ENCODE peak calls at places on chromosomes 1 and 21, in four cellular contexts. One of them, this sample, is unnamed.

GRCh38 chr1:10057305-10057704 is 24.5 kb downstream of the UBE4B start:
- DNase-seq in left ventricle myocardium inferior: no peak
- DNase-seq in IMR-90: peak; percentile 48
- DNase-seq in upper lobe of left lung: no peak
- DNase-seq in this sample: no peak

GRCh38 chr1:5705751-5706150 is 286.5 kb downstream of the NPHP4 start:
- DNase-seq in IMR-90: no peak
- DNase-seq in left ventricle myocardium inferior: no peak
- DNase-seq in upper lobe of left lung: peak; percentile 49
- DNase-seq in this sample: no peak

GRCh38 chr1:67053785-67054759 is at the start of gene SLC35D1:
- DNase-seq in left ventricle myocardium inferior: peak; percentile 71
- DNase-seq in upper lobe of left lung: peak; percentile 94
- DNase-seq in IMR-90: peak; percentile 53
- DNase-seq in this sample: peak; percentile 58

GRCh38 chr1:156214024-156214748 is 1.4 kb downstream of the PMF1 start:
- DNase-seq in IMR-90: peak; percentile 41
- DNase-seq in upper lobe of left lung: no peak
- DNase-seq in left ventricle myocardium inferior: no peak
- DNase-seq in this sample: no peak

GRCh38 chr1:213244664-213245091 is 193.6 kb downstream of the RPS6KC1 start:
- DNase-seq in IMR-90: peak; percentile 65
- DNase-seq in upper lobe of left lung: no peak
- DNase-seq in left ventricle myocardium inferior: no peak
- DNase-seq in this sample: no peak

GRCh38 chr1:93448292-93448982 is 519 bp downstream of the FNBP1L start:
- DNase-seq in upper lobe of left lung: peak; percentile 89
- DNase-seq in left ventricle myocardium inferior: peak; percentile 76
- DNase-seq in IMR-90: no peak
- DNase-seq in this sample: no peak

GRCh38 chr1:210771131-210771530 is 362.8 kb downstream of the KCNH1 start:
- DNase-seq in upper lobe of left lung: no peak
- DNase-seq in IMR-90: no peak
- DNase-seq in left ventricle myocardium inferior: no peak
- DNase-seq in this sample: no peak

GRCh38 chr21:27366846-27367245 is 400.0 kb upstream of the ADAMTS5 start:
- DNase-seq in IMR-90: peak; percentile 26
- DNase-seq in left ventricle myocardium inferior: no peak
- DNase-seq in upper lobe of left lung: no peak
- DNase-seq in this sample: no peak

GRCh38 chr1:235067396-235068154 is 61.1 kb downstream of the TOMM20 start:
- DNase-seq in upper lobe of left lung: no peak
- DNase-seq in IMR-90: peak; percentile 99
- DNase-seq in left ventricle myocardium inferior: peak; percentile 70
- DNase-seq in this sample: peak; percentile 75

GRCh38 chr1:43339584-43340232 is 2.1 kb downstream of the MPL start:
- DNase-seq in upper lobe of left lung: no peak
- DNase-seq in IMR-90: no peak
- DNase-seq in left ventricle myocardium inferior: no peak
- DNase-seq in this sample: no peak

GRCh38 chr1:214700381-214700780 is 97.4 kb downstream of the CENPF start:
- DNase-seq in IMR-90: no peak
- DNase-seq in left ventricle myocardium inferior: no peak
- DNase-seq in upper lobe of left lung: no peak
- DNase-seq in this sample: no peak

GRCh38 chr1:167795810-167796740 is 74.3 kb downstream of the MPZL1 start:
- DNase-seq in IMR-90: no peak
- DNase-seq in left ventricle myocardium inferior: peak; percentile 41
- DNase-seq in upper lobe of left lung: no peak
- DNase-seq in this sample: no peak

GRCh38 chr1:228373681-228374571 is 32.7 kb downstream of the TRIM11 start:
- DNase-seq in IMR-90: no peak
- DNase-seq in upper lobe of left lung: peak; percentile 69
- DNase-seq in left ventricle myocardium inferior: peak; percentile 16
- DNase-seq in this sample: no peak

GRCh38 chr1:101240041-101240430 is 3.2 kb downstream of the S1PR1 start:
- DNase-seq in upper lobe of left lung: no peak
- DNase-seq in left ventricle myocardium inferior: no peak
- DNase-seq in IMR-90: no peak
- DNase-seq in this sample: no peak

GRCh38 chr1:119893238-119893791 is 3.0 kb downstream of the ADAM30 start:
- DNase-seq in upper lobe of left lung: no peak
- DNase-seq in IMR-90: no peak
- DNase-seq in left ventricle myocardium inferior: no peak
- DNase-seq in this sample: no peak

GRCh38 chr1:236016083-236016482 is 48.8 kb downstream of the NID1 start:
- DNase-seq in left ventricle myocardium inferior: peak; percentile 78
- DNase-seq in IMR-90: peak; percentile 14
- DNase-seq in upper lobe of left lung: no peak
- DNase-seq in this sample: peak; percentile 87

GRCh38 chr1:119275145-119275929 is 93.2 kb upstream of the HAO2 start:
- DNase-seq in left ventricle myocardium inferior: no peak
- DNase-seq in upper lobe of left lung: no peak
- DNase-seq in IMR-90: peak; percentile 67
- DNase-seq in this sample: no peak

GRCh38 chr1:188489336-188490112 is 1660.8 kb downstream of the PLA2G4A start:
- DNase-seq in IMR-90: peak; percentile 55
- DNase-seq in upper lobe of left lung: no peak
- DNase-seq in left ventricle myocardium inferior: no peak
- DNase-seq in this sample: no peak

GRCh38 chr1:5574641-5575040 is 417.6 kb downstream of the NPHP4 start:
- DNase-seq in left ventricle myocardium inferior: no peak
- DNase-seq in upper lobe of left lung: no peak
- DNase-seq in IMR-90: no peak
- DNase-seq in this sample: no peak

GRCh38 chr1:37038079-37038702 is 3.9 kb upstream of the GRIK3 start:
- DNase-seq in IMR-90: no peak
- DNase-seq in upper lobe of left lung: no peak
- DNase-seq in left ventricle myocardium inferior: no peak
- DNase-seq in this sample: no peak

GRCh38 chr1:208047975-208048374 is 137.1 kb upstream of the CD34 start:
- DNase-seq in upper lobe of left lung: no peak
- DNase-seq in IMR-90: no peak
- DNase-seq in left ventricle myocardium inferior: peak; percentile 59
- DNase-seq in this sample: peak; percentile 50

GRCh38 chr1:195709821-195710220 is 898.4 kb downstream of the KCNT2 start:
- DNase-seq in upper lobe of left lung: no peak
- DNase-seq in IMR-90: no peak
- DNase-seq in left ventricle myocardium inferior: no peak
- DNase-seq in this sample: no peak

GRCh38 chr21:25421327-25422028 is 185.8 kb downstream of the MRPL39 start:
- DNase-seq in left ventricle myocardium inferior: no peak
- DNase-seq in IMR-90: peak; percentile 68
- DNase-seq in upper lobe of left lung: no peak
- DNase-seq in this sample: no peak
- TF ChIP-seq CTCF in left ventricle myocardium inferior: peak; percentile 57
- TF ChIP-seq CTCF in IMR-90: peak; percentile 61
- TF ChIP-seq CTCF in upper lobe of left lung: no peak
- TF ChIP-seq CTCF in this sample: no peak

DNA sequence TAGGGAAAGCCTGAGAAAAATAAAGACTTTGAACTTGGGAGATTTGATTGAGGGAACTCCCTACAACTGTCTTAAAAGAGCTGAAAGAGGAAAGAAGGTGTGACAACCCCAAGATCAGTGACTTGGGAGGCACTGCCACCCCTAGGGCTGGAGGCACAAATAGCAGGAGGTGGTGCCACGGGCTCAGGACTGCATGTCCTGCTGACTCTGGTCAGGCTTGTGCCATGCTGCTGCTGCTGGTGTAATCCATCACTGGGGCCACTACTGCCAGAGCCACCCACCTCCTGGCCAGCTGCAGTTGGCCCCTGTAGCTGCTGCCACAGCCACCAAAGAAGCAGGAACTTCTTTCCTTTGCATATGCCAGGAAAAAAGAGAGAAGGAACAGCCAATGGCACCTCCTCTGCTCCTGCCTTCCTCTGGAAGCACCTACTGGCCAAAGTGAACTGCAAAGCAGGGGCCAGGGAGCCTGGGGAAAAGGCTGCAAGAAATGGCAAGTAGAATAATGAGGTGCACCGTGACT is 730.3 kb downstream of the PTPRU start:
- DNase-seq in left ventricle myocardium inferior: no peak
- DNase-seq in upper lobe of left lung: no peak
- DNase-seq in IMR-90: no peak
- DNase-seq in this sample: no peak
- H3K27ac ChIP-seq in left ventricle myocardium inferior: no peak overlapping the region
- H3K27ac ChIP-seq in upper lobe of left lung: no peak overlapping the region
- H3K27ac ChIP-seq in IMR-90: no peak overlapping the region
- H3K27ac ChIP-seq in this sample: no peak overlapping the region

GRCh38 chr1:225651376-225651871 is 1.5 kb downstream of the ENAH start:
- DNase-seq in upper lobe of left lung: no peak
- DNase-seq in IMR-90: peak; percentile 51
- DNase-seq in left ventricle myocardium inferior: no peak
- DNase-seq in this sample: no peak

GRCh38 chr1:225653463-225654276 is 747 bp upstream of the ENAH start:
- DNase-seq in left ventricle myocardium inferior: peak; percentile 66
- DNase-seq in IMR-90: peak; percentile 73
- DNase-seq in upper lobe of left lung: peak; percentile 91
- DNase-seq in this sample: peak; percentile 54

GRCh38 chr1:225654277-225654597 is 1.3 kb upstream of the ENAH start:
- DNase-seq in upper lobe of left lung: no peak
- DNase-seq in IMR-90: no peak
- DNase-seq in left ventricle myocardium inferior: no peak
- DNase-seq in this sample: no peak

GRCh38 chr1:225651872-225652725 is 824 bp downstream of the ENAH start:
- DNase-seq in IMR-90: no peak
- DNase-seq in upper lobe of left lung: peak; percentile 87
- DNase-seq in left ventricle myocardium inferior: peak; percentile 31
- DNase-seq in this sample: peak; percentile 27

DNA sequence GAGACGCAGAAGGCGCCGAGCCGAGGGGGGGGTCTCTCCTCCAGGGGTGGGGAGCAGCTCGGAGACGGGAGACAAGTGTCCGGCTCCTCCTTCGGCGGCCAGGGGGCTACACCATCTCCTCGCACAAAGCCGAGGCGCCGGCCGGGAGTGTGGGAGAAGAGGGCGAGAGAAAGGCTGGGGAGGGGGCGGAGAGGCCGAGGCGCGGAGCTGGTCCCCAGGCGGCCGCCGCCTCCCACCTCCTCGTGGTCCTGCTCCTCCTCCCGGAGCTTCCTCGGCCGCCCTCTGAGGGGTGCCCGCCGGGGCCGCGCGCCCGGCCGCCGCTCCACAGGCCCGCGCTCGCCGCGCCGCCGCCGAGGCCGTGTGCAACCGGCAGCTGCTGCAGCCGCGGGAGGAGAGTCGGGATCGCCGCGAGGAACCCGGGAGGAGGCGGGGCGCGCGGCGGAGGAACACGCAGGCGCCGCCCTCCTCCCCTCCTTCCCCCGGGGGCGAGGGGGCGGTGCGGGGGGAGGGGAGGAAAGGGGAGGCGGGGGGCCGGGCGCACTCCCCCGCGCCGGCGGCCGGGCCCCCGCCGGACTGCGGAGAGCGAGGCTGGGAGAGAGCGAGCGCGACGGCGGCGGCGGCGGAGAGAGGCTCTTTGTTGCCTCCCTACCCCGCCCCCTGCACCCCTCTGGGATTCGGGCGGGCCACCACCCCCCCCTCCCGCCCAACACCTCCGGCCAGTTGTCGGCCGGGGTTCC is at the start of gene ENAH:
- DNase-seq in IMR-90: peak; percentile 76
- DNase-seq in left ventricle myocardium inferior: peak; percentile 89
- DNase-seq in upper lobe of left lung: peak; percentile 95
- DNase-seq in this sample: peak; percentile 65
- TF ChIP-seq CTCF in IMR-90: no peak
- TF ChIP-seq CTCF in left ventricle myocardium inferior: no peak
- TF ChIP-seq CTCF in upper lobe of left lung: peak; percentile 34
- TF ChIP-seq CTCF in this sample: no peak

GRCh38 chr1:224458296-224458695 is 23.7 kb upstream of the WDR26 start:
- DNase-seq in left ventricle myocardium inferior: no peak
- DNase-seq in upper lobe of left lung: no peak
- DNase-seq in IMR-90: no peak
- DNase-seq in this sample: no peak
- H3K27ac ChIP-seq in left ventricle myocardium inferior: peak overlapping the region; percentile 69
- H3K27ac ChIP-seq in upper lobe of left lung: peak overlapping the region; percentile 5
- H3K27ac ChIP-seq in IMR-90: no peak overlapping the region
- H3K27ac ChIP-seq in this sample: no peak overlapping the region

GRCh38 chr21:28804089-28804670 is 188.5 kb downstream of the LTN1 start:
- DNase-seq in IMR-90: no peak
- DNase-seq in left ventricle myocardium inferior: no peak
- DNase-seq in upper lobe of left lung: no peak
- DNase-seq in this sample: no peak

GRCh38 chr21:28801906-28802305 is 190.8 kb downstream of the LTN1 start:
- DNase-seq in upper lobe of left lung: no peak
- DNase-seq in left ventricle myocardium inferior: no peak
- DNase-seq in IMR-90: peak; percentile 87
- DNase-seq in this sample: no peak

GRCh38 chr21:28795251-28795650 is 197.4 kb downstream of the LTN1 start:
- DNase-seq in upper lobe of left lung: no peak
- DNase-seq in left ventricle myocardium inferior: no peak
- DNase-seq in IMR-90: no peak
- DNase-seq in this sample: no peak

GRCh38 chr21:28798798-28799197 is 193.9 kb downstream of the LTN1 start:
- DNase-seq in IMR-90: peak; percentile 66
- DNase-seq in upper lobe of left lung: no peak
- DNase-seq in left ventricle myocardium inferior: no peak
- DNase-seq in this sample: no peak

GRCh38 chr21:28799926-28800325 is 192.8 kb downstream of the LTN1 start:
- DNase-seq in upper lobe of left lung: no peak
- DNase-seq in left ventricle myocardium inferior: no peak
- DNase-seq in IMR-90: no peak
- DNase-seq in this sample: no peak
- TF ChIP-seq CTCF in upper lobe of left lung: no peak
- TF ChIP-seq CTCF in left ventricle myocardium inferior: no peak
- TF ChIP-seq CTCF in IMR-90: no peak
- TF ChIP-seq CTCF in this sample: no peak

GRCh38 chr1:227333423-227333822 is 15.1 kb upstream of the CDC42BPA start:
- DNase-seq in IMR-90: no peak
- DNase-seq in upper lobe of left lung: no peak
- DNase-seq in left ventricle myocardium inferior: no peak
- DNase-seq in this sample: no peak

GRCh38 chr1:227330279-227330678 is 12.0 kb upstream of the CDC42BPA start:
- DNase-seq in IMR-90: no peak
- DNase-seq in upper lobe of left lung: no peak
- DNase-seq in left ventricle myocardium inferior: no peak
- DNase-seq in this sample: no peak

GRCh38 chr1:227330709-227331108 is 12.4 kb upstream of the CDC42BPA start:
- DNase-seq in IMR-90: peak; percentile 34
- DNase-seq in left ventricle myocardium inferior: no peak
- DNase-seq in upper lobe of left lung: no peak
- DNase-seq in this sample: no peak

GRCh38 chr1:227335587-227336020 is 17.3 kb upstream of the CDC42BPA start:
- DNase-seq in left ventricle myocardium inferior: no peak
- DNase-seq in upper lobe of left lung: no peak
- DNase-seq in IMR-90: no peak
- DNase-seq in this sample: no peak
- H3K27ac ChIP-seq in left ventricle myocardium inferior: peak overlapping the region; percentile 16
- H3K27ac ChIP-seq in upper lobe of left lung: no peak overlapping the region
- H3K27ac ChIP-seq in IMR-90: no peak overlapping the region
- H3K27ac ChIP-seq in this sample: no peak overlapping the region

GRCh38 chr1:202004711-202005110 is 5.7 kb upstream of the ELF3 start:
- DNase-seq in IMR-90: no peak
- DNase-seq in upper lobe of left lung: no peak
- DNase-seq in left ventricle myocardium inferior: no peak
- DNase-seq in this sample: no peak

GRCh38 chr1:202002447-202002846 is 7.9 kb upstream of the ELF3 start:
- DNase-seq in upper lobe of left lung: no peak
- DNase-seq in left ventricle myocardium inferior: no peak
- DNase-seq in IMR-90: no peak
- DNase-seq in this sample: no peak

GRCh38 chr1:201999625-202000238 is 10.7 kb upstream of the ELF3 start:
- DNase-seq in upper lobe of left lung: no peak
- DNase-seq in IMR-90: peak; percentile 53
- DNase-seq in left ventricle myocardium inferior: no peak
- DNase-seq in this sample: no peak
- TF ChIP-seq CTCF in upper lobe of left lung: peak; percentile 43
- TF ChIP-seq CTCF in IMR-90: peak; percentile 64
- TF ChIP-seq CTCF in left ventricle myocardium inferior: peak; percentile 77
- TF ChIP-seq CTCF in this sample: peak; percentile 69